ENCODE peak calls at places on chromosome 1, in seven cellular contexts. V is mesendoderm, A is IMR-90, T is neuronal stem cell, P is H9, W is trophoblast cell, C is H1. J is an unnamed sample.

GRCh38 chr1:17069452-17070162 is 15.8 kb upstream of the SDHB start:
- DNase-seq in V (no peak), A (no peak), T (no peak), P (no peak), W (no peak), C (no peak), J (no peak)

GRCh38 chr1:22096463-22096862 is 44.0 kb downstream of the CDC42 start:
- DNase-seq in V (no peak), A (no peak), T (no peak), P (no peak), W (no peak), C (no peak), J (no peak)

GRCh38 chr1:117003253-117003875 is 1.8 kb downstream of the CD101 start:
- DNase-seq in V (peak), A (no peak), T (no peak), P (no peak), W (no peak), C (no peak), J (no peak)

GRCh38 chr1:19665456-19666138 is 922 bp downstream of the HTR6 start:
- DNase-seq in V (peak), A (no peak), T (no peak), P (peak), W (no peak), C (peak), J (no peak)

GRCh38 chr1:210233216-210233494 is 559 bp downstream of the SERTAD4 start:
- DNase-seq in V (no peak), A (no peak), T (no peak), P (no peak), W (no peak), C (no peak), J (peak)

GRCh38 chr1:246114369-246114768 is 392.7 kb downstream of the SMYD3 start:
- DNase-seq in V (peak), A (no peak), T (no peak), P (no peak), W (no peak), C (no peak), J (no peak)

GRCh38 chr1:172815740-172816139 is 156.8 kb downstream of the FASLG start:
- DNase-seq in V (no peak), A (peak), T (no peak), P (no peak), W (no peak), C (no peak), J (no peak)

GRCh38 chr1:86913399-86913895 is 479 bp downstream of the SELENOF start:
- DNase-seq in V (no peak), A (peak), T (no peak), P (no peak), W (peak), C (no peak), J (peak)

GRCh38 chr1:209030454-209031167 is 552.9 kb upstream of the CAMK1G start:
- DNase-seq in V (no peak), A (no peak), T (no peak), P (no peak), W (no peak), C (no peak), J (no peak)

GRCh38 chr1:9714257-9714718 is 62.8 kb downstream of the PIK3CD start:
- DNase-seq in V (peak), A (no peak), T (no peak), P (peak), W (no peak), C (peak), J (no peak)

GRCh38 chr1:33692216-33693188 is 171.4 kb upstream of the HMGB4 start:
- DNase-seq in V (no peak), A (no peak), T (no peak), P (no peak), W (no peak), C (no peak), J (no peak)

GRCh38 chr1:110011527-110012041 is 22.8 kb upstream of the STRIP1 start:
- DNase-seq in V (peak), A (peak), T (no peak), P (peak), W (peak), C (no peak), J (peak)

GRCh38 chr1:65846911-65847310 is 54.2 kb downstream of the PDE4B start:
- DNase-seq in V (no peak), A (no peak), T (no peak), P (no peak), W (no peak), C (no peak), J (peak)

GRCh38 chr1:47992720-47993119 is 4.5 kb downstream of the TRABD2B start:
- DNase-seq in V (peak), A (no peak), T (no peak), P (peak), W (no peak), C (no peak), J (no peak)

GRCh38 chr1:234619071-234619480 is 9.1 kb upstream of the IRF2BP2 start:
- DNase-seq in V (no peak), A (peak), T (no peak), P (no peak), W (no peak), C (no peak), J (no peak)

GRCh38 chr1:54952950-54953718 is 27.3 kb upstream of the TMEM61 start:
- DNase-seq in V (no peak), A (peak), T (no peak), P (no peak), W (no peak), C (no peak), J (peak)

GRCh38 chr1:43344267-43344666 is 6.6 kb downstream of the MPL start:
- DNase-seq in V (peak), A (no peak), T (no peak), P (no peak), W (no peak), C (no peak), J (peak)

GRCh38 chr1:12414444-12415238 is 184.8 kb downstream of the VPS13D start:
- DNase-seq in V (no peak), A (no peak), T (no peak), P (no peak), W (no peak), C (no peak), J (no peak)

GRCh38 chr1:209155556-209155955 is 428.0 kb upstream of the CAMK1G start:
- DNase-seq in V (peak), A (no peak), T (peak), P (peak), W (no peak), C (no peak), J (peak)

GRCh38 chr1:6495041-6495441 is 3.6 kb upstream of the PLEKHG5 start:
- DNase-seq in V (no peak), A (no peak), T (no peak), P (no peak), W (no peak), C (no peak), J (no peak)

GRCh38 chr1:91792393-91793032 is 93.4 kb downstream of the TGFBR3 start:
- DNase-seq in V (peak), A (no peak), T (no peak), P (no peak), W (no peak), C (no peak), J (peak)

GRCh38 chr1:45769261-45769932 is 18.9 kb upstream of the IPP start:
- DNase-seq in V (peak), A (peak), T (no peak), P (peak), W (no peak), C (no peak), J (peak)

GRCh38 chr1:160260436-160261382 is 1.6 kb downstream of the DCAF8 start:
- DNase-seq in V (peak), A (peak), T (no peak), P (no peak), W (no peak), C (no peak), J (peak)

GRCh38 chr1:25194054-25194453 is 38.2 kb downstream of the SYF2 start:
- DNase-seq in V (no peak), A (no peak), T (no peak), P (no peak), W (no peak), C (no peak), J (no peak)

GRCh38 chr1:110003747-110004428 is 19.3 kb downstream of the AHCYL1 start:
- DNase-seq in V (peak), A (peak), T (peak), P (peak), W (peak), C (no peak), J (peak)

GRCh38 chr1:207886227-207886626 is 24.7 kb downstream of the CD34 start:
- DNase-seq in V (no peak), A (no peak), T (no peak), P (no peak), W (no peak), C (no peak), J (no peak)

GRCh38 chr1:162904579-162904978 is 43.6 kb upstream of the CCDC190 start:
- DNase-seq in V (no peak), A (no peak), T (no peak), P (no peak), W (no peak), C (no peak), J (no peak)

GRCh38 chr1:101479945-101480344 is 243.1 kb downstream of the S1PR1 start:
- DNase-seq in V (no peak), A (no peak), T (no peak), P (no peak), W (no peak), C (no peak), J (no peak)

DNA sequence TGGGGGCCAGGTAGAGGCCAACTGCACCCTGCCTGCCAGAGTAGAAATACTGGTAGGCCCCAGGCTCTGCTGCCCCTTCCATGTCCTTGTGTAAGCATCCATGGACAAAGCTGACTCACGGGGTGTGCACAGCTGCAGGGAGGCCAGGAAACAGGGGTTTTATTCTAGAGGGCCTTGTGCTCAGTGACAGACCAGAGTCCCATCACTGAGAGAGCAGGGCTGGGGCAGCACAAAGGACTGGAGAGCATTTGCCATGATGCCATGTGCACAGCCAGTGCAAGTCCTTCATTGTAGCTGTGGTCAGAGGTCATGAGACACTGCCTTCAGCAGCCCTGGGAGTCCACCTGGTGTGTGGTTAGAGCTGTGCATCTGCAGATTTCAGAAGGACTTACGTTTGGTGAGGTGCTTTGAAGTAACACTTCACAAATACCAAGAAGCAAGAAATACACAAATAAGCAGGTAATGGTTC is 8.1 kb downstream of the ARF1 start:
- DNase-seq in V (no peak), A (peak), T (no peak), P (no peak), W (no peak), C (no peak), J (peak)
- H3K23ac ChIP-seq in V (no peak), A (peak), T (no peak), P (no peak), W (no peak), C (no peak), J (no peak)

GRCh38 chr1:52055854-52056109 is 313 bp upstream of the BTF3L4 start:
- DNase-seq in V (no peak), A (no peak), T (no peak), P (no peak), W (no peak), C (no peak), J (no peak)

GRCh38 chr1:52056110-52056936 is at the start of gene BTF3L4:
- DNase-seq in V (peak), A (peak), T (peak), P (peak), W (peak), C (peak), J (peak)

GRCh38 chr1:52056937-52057231 is 789 bp downstream of the BTF3L4 start:
- DNase-seq in V (no peak), A (no peak), T (no peak), P (no peak), W (no peak), C (no peak), J (no peak)

GRCh38 chr1:52057876-52058275 is 1.8 kb downstream of the BTF3L4 start:
- DNase-seq in V (peak), A (no peak), T (no peak), P (no peak), W (no peak), C (no peak), J (no peak)

DNA sequence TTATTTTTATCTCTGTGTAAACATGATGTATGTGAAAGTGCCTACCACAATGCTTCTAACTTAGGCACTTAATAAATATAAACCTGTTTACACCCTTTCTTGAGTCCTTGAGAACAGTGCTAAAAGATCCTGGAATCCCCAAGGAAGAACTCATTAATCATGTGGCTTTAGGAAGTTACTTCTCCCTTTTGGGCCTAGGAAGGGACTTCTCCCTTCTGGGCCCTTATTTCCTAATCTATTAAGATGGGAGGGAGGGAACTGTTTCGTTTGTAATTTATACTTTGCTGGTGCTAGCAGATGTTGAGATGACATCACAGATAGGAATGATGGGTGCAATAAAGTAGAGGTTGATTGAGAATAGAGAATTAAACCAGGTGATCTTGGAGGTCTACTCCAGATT is 1.1 kb downstream of the BTF3L4 start:
- DNase-seq in V (no peak), A (no peak), T (no peak), P (no peak), W (no peak), C (no peak), J (no peak)
- H3K23ac ChIP-seq in V (no peak), A (peak), T (no peak), P (no peak), W (no peak), C (no peak), J (no peak)

GRCh38 chr1:166876540-166876838 is 425 bp upstream of the TADA1 start:
- DNase-seq in V (no peak), A (no peak), T (no peak), P (no peak), W (no peak), C (no peak), J (no peak)

GRCh38 chr1:166870584-166870983 is 5.5 kb downstream of the TADA1 start:
- DNase-seq in V (no peak), A (no peak), T (no peak), P (no peak), W (no peak), C (no peak), J (no peak)

GRCh38 chr1:166875302-166875733 is 746 bp downstream of the TADA1 start:
- DNase-seq in V (no peak), A (no peak), T (no peak), P (no peak), W (no peak), C (no peak), J (no peak)

GRCh38 chr1:166875734-166876539 is at the start of gene TADA1:
- DNase-seq in V (peak), A (peak), T (peak), P (peak), W (peak), C (peak), J (peak)

GRCh38 chr1:166874464-166874863 is 1.6 kb downstream of the TADA1 start:
- DNase-seq in V (peak), A (no peak), T (no peak), P (no peak), W (no peak), C (no peak), J (no peak)
- H3K23ac ChIP-seq in V (no peak), A (no peak), T (no peak), P (no peak), W (no peak), C (no peak), J (peak)

GRCh38 chr1:67676946-67677345 is 8.1 kb upstream of the GADD45A start:
- DNase-seq in V (no peak), A (no peak), T (no peak), P (no peak), W (no peak), C (no peak), J (no peak)

GRCh38 chr1:67675800-67676199 is 9.2 kb upstream of the GADD45A start:
- DNase-seq in V (no peak), A (peak), T (no peak), P (no peak), W (no peak), C (no peak), J (no peak)

GRCh38 chr1:67679691-67680090 is 5.3 kb upstream of the GADD45A start:
- DNase-seq in V (no peak), A (peak), T (no peak), P (no peak), W (peak), C (no peak), J (no peak)

GRCh38 chr1:67677925-67678324 is 7.1 kb upstream of the GADD45A start:
- DNase-seq in V (no peak), A (peak), T (no peak), P (no peak), W (no peak), C (no peak), J (no peak)

GRCh38 chr1:67677408-67677807 is 7.6 kb upstream of the GADD45A start:
- DNase-seq in V (no peak), A (no peak), T (no peak), P (no peak), W (no peak), C (no peak), J (no peak)
- H3K23ac ChIP-seq in V (no peak), A (no peak), T (no peak), P (no peak), W (no peak), C (no peak), J (no peak)

GRCh38 chr1:171206956-171207355 is 21.9 kb downstream of the FMO2 start:
- DNase-seq in V (no peak), A (no peak), T (no peak), P (no peak), W (no peak), C (no peak), J (no peak)

GRCh38 chr1:171207377-171207776 is 22.3 kb downstream of the FMO2 start:
- DNase-seq in V (no peak), A (no peak), T (no peak), P (no peak), W (no peak), C (no peak), J (no peak)

DNA sequence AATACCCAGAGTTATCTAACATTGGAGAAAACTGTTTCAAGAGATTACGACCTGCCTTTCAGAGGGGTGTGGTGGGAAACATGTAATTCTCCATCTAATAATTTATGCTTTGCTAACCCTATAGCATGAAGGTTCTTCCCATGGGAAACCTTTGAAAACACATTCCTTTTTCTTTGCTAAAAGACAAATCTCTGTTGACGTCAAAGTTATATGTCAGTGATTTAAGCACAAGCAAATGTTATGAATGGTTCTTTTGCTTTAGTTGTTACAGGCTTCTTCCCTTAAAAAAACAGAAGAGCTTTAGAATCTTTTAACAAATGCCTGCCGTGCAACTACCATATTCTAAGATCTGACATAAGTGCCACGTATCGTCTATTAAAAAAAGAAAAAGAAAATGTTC is 19.2 kb downstream of the FMO2 start:
- DNase-seq in V (no peak), A (no peak), T (no peak), P (no peak), W (no peak), C (no peak), J (no peak)
- H3K23ac ChIP-seq in V (no peak), A (no peak), T (no peak), P (no peak), W (no peak), C (no peak), J (no peak)